ENCODE peak calls at places on chromosomes 5 and 9, in six cellular contexts. One of them, this sample, is unnamed.

GRCh38 chr5:148910686-148911361 is 84.4 kb downstream of the ADRB2 start:
- DNase-seq in GM12865: no peak
- DNase-seq in endothelial cell: no peak
- DNase-seq in fibroblast of lung: peak; percentile 70
- DNase-seq in BJ: no peak
- DNase-seq in lower leg skin: no peak
- DNase-seq in this sample: no peak

GRCh38 chr5:115599502-115599901 is 2.8 kb downstream of the TICAM2 start:
- DNase-seq in GM12865: peak; percentile 53
- DNase-seq in fibroblast of lung: peak; percentile 32
- DNase-seq in BJ: no peak
- DNase-seq in lower leg skin: peak; percentile 25
- DNase-seq in endothelial cell: no peak
- DNase-seq in this sample: no peak

GRCh38 chr9:18665947-18666346 is 192.0 kb downstream of the ADAMTSL1 start:
- DNase-seq in GM12865: no peak
- DNase-seq in BJ: no peak
- DNase-seq in lower leg skin: no peak
- DNase-seq in endothelial cell: no peak
- DNase-seq in fibroblast of lung: peak; percentile 30
- DNase-seq in this sample: no peak

GRCh38 chr5:174371600-174372094 is 326.1 kb downstream of the NSG2 start:
- DNase-seq in lower leg skin: no peak
- DNase-seq in fibroblast of lung: peak; percentile 89
- DNase-seq in BJ: peak; percentile 84
- DNase-seq in endothelial cell: no peak
- DNase-seq in GM12865: no peak
- DNase-seq in this sample: no peak

GRCh38 chr5:39794511-39794910 is 369.7 kb upstream of the DAB2 start:
- DNase-seq in endothelial cell: no peak
- DNase-seq in fibroblast of lung: peak; percentile 5
- DNase-seq in GM12865: no peak
- DNase-seq in lower leg skin: no peak
- DNase-seq in BJ: no peak
- DNase-seq in this sample: no peak

GRCh38 chr5:7363067-7363677 is 32.8 kb upstream of the ADCY2 start:
- DNase-seq in lower leg skin: no peak
- DNase-seq in endothelial cell: no peak
- DNase-seq in fibroblast of lung: no peak
- DNase-seq in BJ: no peak
- DNase-seq in GM12865: no peak
- DNase-seq in this sample: no peak

GRCh38 chr5:56601641-56602071 is 213.7 kb upstream of the MAP3K1 start:
- DNase-seq in endothelial cell: no peak
- DNase-seq in fibroblast of lung: peak; percentile 74
- DNase-seq in BJ: peak; percentile 63
- DNase-seq in lower leg skin: no peak
- DNase-seq in GM12865: no peak
- DNase-seq in this sample: no peak

GRCh38 chr5:52740007-52740406 is 47.7 kb upstream of the ITGA1 start:
- DNase-seq in fibroblast of lung: no peak
- DNase-seq in BJ: no peak
- DNase-seq in endothelial cell: no peak
- DNase-seq in lower leg skin: no peak
- DNase-seq in GM12865: no peak
- DNase-seq in this sample: no peak

GRCh38 chr9:78026416-78026815 is 5.2 kb downstream of the GNAQ start:
- DNase-seq in endothelial cell: no peak
- DNase-seq in fibroblast of lung: peak; percentile 33
- DNase-seq in GM12865: no peak
- DNase-seq in BJ: no peak
- DNase-seq in lower leg skin: no peak
- DNase-seq in this sample: no peak

GRCh38 chr5:179417696-179418095 is 72.4 kb upstream of the ADAMTS2 start:
- DNase-seq in fibroblast of lung: no peak
- DNase-seq in BJ: no peak
- DNase-seq in GM12865: no peak
- DNase-seq in lower leg skin: no peak
- DNase-seq in endothelial cell: no peak
- DNase-seq in this sample: no peak

GRCh38 chr5:134568761-134569725 is 43.6 kb downstream of the JADE2 start:
- DNase-seq in endothelial cell: no peak
- DNase-seq in GM12865: no peak
- DNase-seq in lower leg skin: peak; percentile 51
- DNase-seq in fibroblast of lung: peak; percentile 38
- DNase-seq in BJ: no peak
- DNase-seq in this sample: no peak

GRCh38 chr5:139741823-139742172 is 53.8 kb upstream of the PSD2 start:
- DNase-seq in endothelial cell: no peak
- DNase-seq in fibroblast of lung: no peak
- DNase-seq in lower leg skin: no peak
- DNase-seq in GM12865: no peak
- DNase-seq in BJ: no peak
- DNase-seq in this sample: no peak

GRCh38 chr9:100639851-100640250 is 62.0 kb downstream of the CAVIN4 start:
- DNase-seq in lower leg skin: no peak
- DNase-seq in GM12865: no peak
- DNase-seq in BJ: no peak
- DNase-seq in endothelial cell: no peak
- DNase-seq in fibroblast of lung: no peak
- DNase-seq in this sample: no peak

GRCh38 chr9:19151425-19152159 is 24.3 kb upstream of the PLIN2 start:
- DNase-seq in fibroblast of lung: no peak
- DNase-seq in lower leg skin: no peak
- DNase-seq in endothelial cell: no peak
- DNase-seq in GM12865: no peak
- DNase-seq in BJ: no peak
- DNase-seq in this sample: no peak

GRCh38 chr9:113309204-113309813 is 6.1 kb upstream of the RNF183 start:
- DNase-seq in endothelial cell: no peak
- DNase-seq in fibroblast of lung: peak; percentile 23
- DNase-seq in GM12865: peak; percentile 46
- DNase-seq in lower leg skin: no peak
- DNase-seq in BJ: no peak
- DNase-seq in this sample: no peak

GRCh38 chr5:138528744-138529469 is 14.1 kb downstream of the ETF1 start:
- DNase-seq in BJ: no peak
- DNase-seq in GM12865: no peak
- DNase-seq in endothelial cell: no peak
- DNase-seq in lower leg skin: no peak
- DNase-seq in fibroblast of lung: no peak
- DNase-seq in this sample: no peak

GRCh38 chr5:116037236-116037822 is 5.1 kb downstream of the ARL14EPL start:
- DNase-seq in endothelial cell: no peak
- DNase-seq in GM12865: peak; percentile 22
- DNase-seq in lower leg skin: no peak
- DNase-seq in BJ: no peak
- DNase-seq in fibroblast of lung: no peak
- DNase-seq in this sample: no peak

GRCh38 chr9:29212590-29213373 is 1639.5 kb upstream of the C9orf72 start:
- DNase-seq in lower leg skin: no peak
- DNase-seq in fibroblast of lung: no peak
- DNase-seq in GM12865: no peak
- DNase-seq in BJ: no peak
- DNase-seq in endothelial cell: peak; percentile 58
- DNase-seq in this sample: no peak

DNA sequence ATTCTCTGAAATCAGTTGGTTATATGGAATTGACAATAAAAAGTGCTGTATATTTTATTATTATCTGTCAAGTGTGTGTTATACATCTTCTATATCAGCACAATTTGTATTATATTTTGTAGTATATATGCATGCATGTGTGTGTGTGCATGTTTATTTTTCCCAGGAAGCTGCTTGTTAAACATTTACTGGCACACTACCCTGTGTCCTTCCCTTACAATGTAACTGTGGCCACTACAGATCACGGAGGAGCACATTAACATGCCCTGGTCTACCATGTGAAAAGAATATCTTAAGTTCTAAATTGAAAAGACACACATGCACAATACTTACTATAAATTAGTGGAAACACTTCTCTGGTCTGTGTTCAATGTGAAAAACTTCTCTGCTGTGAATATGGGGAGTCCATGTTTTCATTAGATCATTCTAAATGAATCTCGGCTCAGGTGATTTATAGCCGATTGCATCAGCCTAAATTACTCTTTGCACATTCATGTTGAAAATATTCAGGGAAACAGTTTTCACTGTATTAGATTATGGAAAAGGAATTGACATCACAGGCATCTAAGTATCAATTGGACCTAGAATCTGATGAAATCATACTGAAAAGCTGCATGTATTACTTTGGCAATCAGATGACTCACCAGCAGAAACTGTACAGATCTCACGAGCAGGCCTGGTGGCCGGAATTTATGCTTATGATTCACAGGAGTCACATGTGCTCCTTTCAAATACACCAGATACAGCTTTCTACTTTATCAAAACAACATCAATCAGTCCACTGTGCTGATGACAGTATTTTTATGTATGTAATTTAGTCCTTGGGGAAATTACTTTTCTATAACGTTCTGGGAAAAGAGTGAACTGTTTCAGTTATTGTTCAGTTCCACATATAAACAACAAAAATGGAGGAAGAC is 39.4 kb downstream of the LURAP1L start:
- DNase-seq in GM12865: peak; percentile 53
- DNase-seq in BJ: peak; percentile 98
- DNase-seq in lower leg skin: peak; percentile 79
- DNase-seq in fibroblast of lung: peak; percentile 99
- DNase-seq in endothelial cell: no peak
- DNase-seq in this sample: peak; percentile 96
- TF ChIP-seq CTCF in GM12865: no peak
- TF ChIP-seq CTCF in BJ: peak; percentile 60
- TF ChIP-seq CTCF in lower leg skin: no peak
- TF ChIP-seq CTCF in fibroblast of lung: peak; percentile 29
- TF ChIP-seq CTCF in endothelial cell: no peak
- TF ChIP-seq CTCF in this sample: peak; percentile 36

DNA sequence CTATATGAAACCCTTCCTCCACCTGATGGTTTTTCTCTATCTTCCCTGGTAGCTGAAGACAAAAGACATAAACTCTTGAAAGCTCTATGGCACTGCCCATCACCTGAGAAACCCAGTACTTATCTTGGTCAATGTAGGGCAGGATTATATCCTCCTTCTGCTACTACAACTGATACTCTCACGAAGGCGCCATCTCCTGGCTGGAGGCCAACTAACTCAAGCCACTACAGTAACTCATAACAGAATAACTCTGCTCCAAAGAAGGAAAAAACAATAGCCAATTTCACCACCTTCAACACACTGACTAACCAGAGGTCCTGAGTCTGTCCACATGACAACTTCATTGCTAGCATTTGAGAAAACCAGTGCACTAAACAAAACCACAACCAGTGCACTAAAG is 409.2 kb downstream of the CETN3 start:
- DNase-seq in lower leg skin: no peak
- DNase-seq in GM12865: peak; percentile 19
- DNase-seq in endothelial cell: no peak
- DNase-seq in BJ: no peak
- DNase-seq in fibroblast of lung: no peak
- DNase-seq in this sample: no peak
- TF ChIP-seq CTCF in lower leg skin: no peak
- TF ChIP-seq CTCF in GM12865: no peak
- TF ChIP-seq CTCF in endothelial cell: no peak
- TF ChIP-seq CTCF in BJ: no peak
- TF ChIP-seq CTCF in fibroblast of lung: no peak
- TF ChIP-seq CTCF in this sample: no peak

DNA sequence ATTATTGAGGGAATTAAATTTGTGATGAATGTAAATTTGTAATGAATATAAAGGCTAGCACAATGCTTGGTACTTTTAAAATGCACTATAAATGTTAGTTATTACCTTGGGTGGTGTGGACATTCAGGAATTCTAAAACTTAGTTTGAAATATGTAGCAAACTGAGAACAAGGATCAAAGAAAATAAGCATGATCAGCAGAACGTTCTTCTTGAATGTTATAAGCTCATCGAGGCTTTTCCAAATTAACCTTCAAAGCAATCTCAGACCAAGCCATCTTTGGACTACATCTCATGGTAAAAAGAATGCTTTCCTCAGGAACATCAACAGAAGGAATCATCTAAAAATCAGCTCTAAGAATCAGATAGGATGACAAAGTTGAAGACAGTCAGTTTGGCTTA is 146.3 kb downstream of the SLIT3 start:
- DNase-seq in endothelial cell: no peak
- DNase-seq in BJ: no peak
- DNase-seq in lower leg skin: no peak
- DNase-seq in GM12865: no peak
- DNase-seq in fibroblast of lung: no peak
- DNase-seq in this sample: no peak
- TF ChIP-seq CTCF in endothelial cell: no peak
- TF ChIP-seq CTCF in BJ: no peak
- TF ChIP-seq CTCF in lower leg skin: no peak
- TF ChIP-seq CTCF in GM12865: no peak
- TF ChIP-seq CTCF in fibroblast of lung: no peak
- TF ChIP-seq CTCF in this sample: no peak

DNA sequence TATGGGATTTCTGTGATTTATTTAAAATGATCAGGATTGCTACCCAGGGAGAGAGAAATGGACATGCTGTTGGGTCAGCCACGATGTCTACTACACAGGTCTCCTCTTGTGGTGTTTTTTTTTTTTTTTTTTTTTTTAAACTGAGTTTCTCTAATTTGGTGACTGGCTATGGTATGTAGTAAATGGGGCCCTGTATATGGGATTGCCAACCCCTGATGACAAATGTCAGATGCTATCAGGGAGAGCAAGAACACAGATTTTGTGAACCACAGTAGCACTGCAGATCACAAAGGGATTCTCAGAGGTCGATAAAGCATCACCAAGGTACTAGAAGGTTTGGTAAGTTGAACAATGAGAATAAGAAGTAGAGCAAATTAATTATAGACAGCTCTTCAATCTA is 16.5 kb upstream of the TNFAIP8 start:
- DNase-seq in GM12865: no peak
- DNase-seq in endothelial cell: no peak
- DNase-seq in BJ: no peak
- DNase-seq in fibroblast of lung: no peak
- DNase-seq in lower leg skin: no peak
- DNase-seq in this sample: no peak
- TF ChIP-seq CTCF in GM12865: no peak
- TF ChIP-seq CTCF in endothelial cell: no peak
- TF ChIP-seq CTCF in BJ: no peak
- TF ChIP-seq CTCF in fibroblast of lung: no peak
- TF ChIP-seq CTCF in lower leg skin: no peak
- TF ChIP-seq CTCF in this sample: no peak

DNA sequence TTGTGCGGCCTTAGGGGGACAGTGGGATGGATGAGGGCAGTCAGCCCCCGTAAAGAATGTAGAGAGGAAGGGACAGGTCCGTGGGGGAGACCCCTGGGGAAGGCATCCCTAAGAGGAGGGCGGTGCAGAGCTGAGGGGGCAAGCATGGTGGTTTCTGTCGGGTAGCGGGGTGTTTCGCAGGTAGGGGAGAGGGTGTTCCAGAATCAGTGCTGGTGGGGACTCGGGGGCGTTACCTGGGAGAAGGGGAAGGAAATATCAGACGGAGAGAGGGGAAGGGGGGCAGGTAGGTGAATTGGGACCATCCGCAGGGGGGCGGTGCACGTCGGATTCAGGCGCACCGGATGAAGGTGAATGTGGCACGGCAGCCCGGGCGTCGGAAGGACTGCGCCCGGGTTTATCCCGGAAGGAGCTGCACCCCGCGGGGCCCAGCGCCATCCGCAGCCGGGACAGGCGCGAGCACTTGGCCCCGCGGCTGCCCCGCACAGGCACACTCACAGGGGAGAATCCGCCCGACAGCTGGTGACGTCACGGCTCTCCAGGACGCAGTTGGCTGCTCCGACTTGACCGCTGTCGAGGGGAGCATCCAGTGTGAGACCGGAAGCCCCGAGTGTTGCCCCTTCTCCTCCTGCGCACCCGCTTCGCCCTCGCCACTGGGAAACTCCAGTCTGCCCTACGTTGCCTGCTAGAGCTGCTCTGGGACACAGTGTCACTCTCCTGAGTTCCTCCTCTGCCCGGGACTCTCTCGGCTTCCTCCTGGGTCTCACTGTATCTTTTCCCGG is 1.3 kb downstream of the CD72 start:
- DNase-seq in endothelial cell: peak; percentile 43
- DNase-seq in lower leg skin: no peak
- DNase-seq in BJ: no peak
- DNase-seq in GM12865: peak; percentile 81
- DNase-seq in fibroblast of lung: peak; percentile 66
- DNase-seq in this sample: no peak
- TF ChIP-seq CTCF in endothelial cell: no peak
- TF ChIP-seq CTCF in lower leg skin: no peak
- TF ChIP-seq CTCF in BJ: no peak
- TF ChIP-seq CTCF in GM12865: peak; percentile 25
- TF ChIP-seq CTCF in fibroblast of lung: no peak
- TF ChIP-seq CTCF in this sample: peak; percentile 1

This sample was measured in AG09319.